ENCODE peak calls at places on chromosomes 3 and 15, in seven cellular contexts. P, R, K, X, V, F and M are unnamed samples.

GRCh38 chr3:150933473-150934008 is 28.3 kb upstream of the MINDY4B start:
- DNase-seq in P (no peak), R (no peak), K (no peak), X (no peak), V (no peak), F (no peak), M (no peak)

GRCh38 chr15:39720721-39721611 is 61.7 kb downstream of the FSIP1 start:
- DNase-seq in P (no peak), R (no peak), K (peak; percentile 8), X (peak; percentile 69), V (peak; percentile 34), F (no peak), M (peak; percentile 64)

GRCh38 chr3:51371943-51372557 is 13.0 kb upstream of the MANF start:
- DNase-seq in P (no peak), R (no peak), K (peak; percentile 88), X (peak; percentile 76), V (peak; percentile 87), F (peak; percentile 51), M (no peak)

GRCh38 chr3:160755776-160756304 is at the start of gene PPM1L:
- DNase-seq in P (peak; percentile 42), R (peak; percentile 33), K (peak; percentile 76), X (peak; percentile 12), V (peak; percentile 31), F (peak; percentile 7), M (peak; percentile 26)

GRCh38 chr3:19866751-19867347 is 67.2 kb downstream of the EFHB start:
- DNase-seq in P (peak; percentile 42), R (no peak), K (peak; percentile 79), X (peak; percentile 58), V (peak; percentile 72), F (peak; percentile 24), M (peak; percentile 15)

GRCh38 chr3:110069641-110070538 is 732.5 kb upstream of the DPPA4 start:
- DNase-seq in P (peak; percentile 23), R (no peak), K (peak; percentile 46), X (peak; percentile 77), V (peak; percentile 28), F (no peak), M (no peak)

GRCh38 chr3:115803661-115804060 is 180.4 kb downstream of the GAP43 start:
- DNase-seq in P (no peak), R (no peak), K (no peak), X (no peak), V (no peak), F (no peak), M (no peak)

GRCh38 chr15:67834593-67835348 is 5.1 kb downstream of the RNU6-1 start:
- DNase-seq in P (no peak), R (no peak), K (no peak), X (no peak), V (no peak), F (no peak), M (no peak)

GRCh38 chr3:136994772-136995516 is 37.2 kb downstream of the IL20RB start:
- DNase-seq in P (peak; percentile 77), R (peak; percentile 17), K (no peak), X (peak; percentile 51), V (peak; percentile 88), F (no peak), M (peak; percentile 91)

GRCh38 chr15:90011705-90012104 is 10.6 kb downstream of the ZNF710 start:
- DNase-seq in P (no peak), R (no peak), K (no peak), X (no peak), V (no peak), F (no peak), M (no peak)

GRCh38 chr3:136512391-136512790 is 239.8 kb downstream of the STAG1 start:
- DNase-seq in P (no peak), R (no peak), K (no peak), X (peak; percentile 68), V (peak; percentile 8), F (no peak), M (no peak)

GRCh38 chr3:139044366-139045210 is at the start of gene PRR23C:
- DNase-seq in P (no peak), R (no peak), K (no peak), X (no peak), V (no peak), F (no peak), M (no peak)

GRCh38 chr15:60703196-60703933 is 224.4 kb upstream of the ICE2 start:
- DNase-seq in P (no peak), R (no peak), K (no peak), X (no peak), V (no peak), F (no peak), M (no peak)

GRCh38 chr15:32908135-32908801 is 190.5 kb downstream of the GREM1 start:
- DNase-seq in P (no peak), R (no peak), K (peak; percentile 7), X (peak; percentile 87), V (peak; percentile 86), F (no peak), M (no peak)

GRCh38 chr3:194486540-194487288 is at the start of gene ATP13A3:
- DNase-seq in P (peak; percentile 89), R (peak; percentile 63), K (peak; percentile 97), X (peak; percentile 88), V (peak; percentile 91), F (peak; percentile 61), M (peak; percentile 94)

GRCh38 chr15:101115887-101116680 is 135.8 kb downstream of the CHSY1 start:
- DNase-seq in P (peak; percentile 53), R (no peak), K (peak; percentile 59), X (peak; percentile 77), V (peak; percentile 87), F (no peak), M (no peak)

GRCh38 chr3:17330660-17331059 is 411.8 kb downstream of the TBC1D5 start:
- DNase-seq in P (no peak), R (no peak), K (no peak), X (no peak), V (no peak), F (no peak), M (no peak)

GRCh38 chr15:87896926-87897325 is 359.6 kb downstream of the NTRK3 start:
- DNase-seq in P (no peak), R (no peak), K (no peak), X (no peak), V (no peak), F (no peak), M (no peak)

GRCh38 chr15:82966671-82967071 is 14.2 kb upstream of the HOMER2 start:
- DNase-seq in P (no peak), R (no peak), K (no peak), X (no peak), V (no peak), F (no peak), M (no peak)

GRCh38 chr3:187101184-187102072 is 37.9 kb downstream of the RPL39L start:
- DNase-seq in P (peak; percentile 89), R (no peak), K (peak; percentile 57), X (peak; percentile 71), V (peak; percentile 76), F (no peak), M (peak; percentile 20)

GRCh38 chr15:80386151-80386550 is 18.0 kb upstream of the ARNT2 start:
- DNase-seq in P (no peak), R (no peak), K (no peak), X (no peak), V (no peak), F (no peak), M (no peak)

GRCh38 chr3:159280326-159280725 is 478.5 kb downstream of the MFSD1 start:
- DNase-seq in P (no peak), R (no peak), K (no peak), X (no peak), V (no peak), F (no peak), M (no peak)

GRCh38 chr3:195425849-195426248 is 17.0 kb downstream of the ACAP2 start:
- DNase-seq in P (no peak), R (no peak), K (no peak), X (no peak), V (no peak), F (no peak), M (no peak)

GRCh38 chr15:61623746-61624145 is 394.6 kb upstream of the RORA start:
- DNase-seq in P (no peak), R (no peak), K (no peak), X (no peak), V (no peak), F (no peak), M (no peak)

GRCh38 chr3:140128217-140129137 is 193.5 kb downstream of the CLSTN2 start:
- DNase-seq in P (peak; percentile 23), R (no peak), K (peak; percentile 46), X (peak; percentile 11), V (no peak), F (peak; percentile 1), M (peak; percentile 18)
- TF ChIP-seq CTCF in P (no peak), R (peak; percentile 37), K (peak; percentile 43), X (peak; percentile 43), V (peak; percentile 19), F (peak; percentile 68), M (no peak)

GRCh38 chr15:98663606-98664005 is 15.3 kb downstream of the IGF1R start:
- DNase-seq in P (no peak), R (no peak), K (no peak), X (no peak), V (no peak), F (no peak), M (no peak)
- H3K27ac ChIP-seq in P (no peak overlapping the region), R (no peak overlapping the region), K (no peak overlapping the region), X (no peak overlapping the region), V (no peak overlapping the region), F (no peak overlapping the region), M (peak overlapping the region; percentile 26)

GRCh38 chr3:156135921-156136655 is 15.7 kb downstream of the KCNAB1 start:
- DNase-seq in P (no peak), R (no peak), K (no peak), X (no peak), V (no peak), F (no peak), M (no peak)
- TF ChIP-seq CTCF in P (no peak), R (no peak), K (no peak), X (no peak), V (peak; percentile 14), F (peak; percentile 68), M (no peak)

GRCh38 chr3:124890573-124891190 is 3.5 kb upstream of the ITGB5 start:
- DNase-seq in P (no peak), R (no peak), K (no peak), X (no peak), V (no peak), F (no peak), M (no peak)
- H3K27ac ChIP-seq in P (no peak overlapping the region), R (peak overlapping the region; percentile 0), K (no peak overlapping the region), X (no peak overlapping the region), V (no peak overlapping the region), F (no peak overlapping the region), M (peak overlapping the region; percentile 47)